ENCODE peak calls at places on chromosomes 7 and 10, in six cellular contexts. One of them, this sample, is unnamed.

GRCh38 chr10:86600296-86600695 is 54.1 kb upstream of the OPN4 start:
- DNase-seq in HT-29: no peak
- DNase-seq in endothelial cell: no peak
- DNase-seq in left colon: no peak
- DNase-seq in activated naive CD4-positive, alpha-beta T cell treated with anti-CD3 and anti-CD28 coated beads, Interleukin-2, amount 10 ng/mL, durations not matched to agents 7 days and 5 days: no peak
- DNase-seq in left cardiac atrium: no peak
- DNase-seq in this sample: no peak

GRCh38 chr7:94969434-94970084 is 62.2 kb downstream of the PPP1R9A start:
- DNase-seq in HT-29: no peak
- DNase-seq in endothelial cell: no peak
- DNase-seq in left colon: no peak
- DNase-seq in activated naive CD4-positive, alpha-beta T cell treated with anti-CD3 and anti-CD28 coated beads, Interleukin-2, amount 10 ng/mL, durations not matched to agents 7 days and 5 days: no peak
- DNase-seq in left cardiac atrium: no peak
- DNase-seq in this sample: no peak

GRCh38 chr10:78623577-78624215 is 445.1 kb upstream of the ZMIZ1 start:
- DNase-seq in HT-29: peak
- DNase-seq in endothelial cell: no peak
- DNase-seq in left colon: no peak
- DNase-seq in activated naive CD4-positive, alpha-beta T cell treated with anti-CD3 and anti-CD28 coated beads, Interleukin-2, amount 10 ng/mL, durations not matched to agents 7 days and 5 days: no peak
- DNase-seq in left cardiac atrium: no peak
- DNase-seq in this sample: no peak

GRCh38 chr10:5968037-5968680 is 9.2 kb downstream of the IL15RA start:
- DNase-seq in HT-29: no peak
- DNase-seq in endothelial cell: no peak
- DNase-seq in left colon: no peak
- DNase-seq in activated naive CD4-positive, alpha-beta T cell treated with anti-CD3 and anti-CD28 coated beads, Interleukin-2, amount 10 ng/mL, durations not matched to agents 7 days and 5 days: no peak
- DNase-seq in left cardiac atrium: no peak
- DNase-seq in this sample: no peak

GRCh38 chr7:155971180-155971770 is 159.0 kb upstream of the SHH start:
- DNase-seq in HT-29: no peak
- DNase-seq in endothelial cell: no peak
- DNase-seq in left colon: no peak
- DNase-seq in activated naive CD4-positive, alpha-beta T cell treated with anti-CD3 and anti-CD28 coated beads, Interleukin-2, amount 10 ng/mL, durations not matched to agents 7 days and 5 days: no peak
- DNase-seq in left cardiac atrium: no peak
- DNase-seq in this sample: no peak

GRCh38 chr7:24764972-24765744 is 7.9 kb upstream of the GSDME start:
- DNase-seq in HT-29: no peak
- DNase-seq in endothelial cell: no peak
- DNase-seq in left colon: no peak
- DNase-seq in activated naive CD4-positive, alpha-beta T cell treated with anti-CD3 and anti-CD28 coated beads, Interleukin-2, amount 10 ng/mL, durations not matched to agents 7 days and 5 days: no peak
- DNase-seq in left cardiac atrium: peak
- DNase-seq in this sample: no peak

GRCh38 chr10:80596391-80597257 is 58.9 kb downstream of the SH2D4B start:
- DNase-seq in HT-29: peak
- DNase-seq in endothelial cell: peak
- DNase-seq in left colon: peak
- DNase-seq in activated naive CD4-positive, alpha-beta T cell treated with anti-CD3 and anti-CD28 coated beads, Interleukin-2, amount 10 ng/mL, durations not matched to agents 7 days and 5 days: peak
- DNase-seq in left cardiac atrium: no peak
- DNase-seq in this sample: no peak

GRCh38 chr10:120711857-120712256 is 139.3 kb upstream of the WDR11 start:
- DNase-seq in HT-29: no peak
- DNase-seq in endothelial cell: no peak
- DNase-seq in left colon: no peak
- DNase-seq in activated naive CD4-positive, alpha-beta T cell treated with anti-CD3 and anti-CD28 coated beads, Interleukin-2, amount 10 ng/mL, durations not matched to agents 7 days and 5 days: no peak
- DNase-seq in left cardiac atrium: no peak
- DNase-seq in this sample: no peak

GRCh38 chr10:130567436-130567835 is 431.2 kb downstream of the GLRX3 start:
- DNase-seq in HT-29: no peak
- DNase-seq in endothelial cell: no peak
- DNase-seq in left colon: no peak
- DNase-seq in activated naive CD4-positive, alpha-beta T cell treated with anti-CD3 and anti-CD28 coated beads, Interleukin-2, amount 10 ng/mL, durations not matched to agents 7 days and 5 days: no peak
- DNase-seq in left cardiac atrium: no peak
- DNase-seq in this sample: no peak

GRCh38 chr7:92813390-92814024 is 22.9 kb downstream of the CDK6 start:
- DNase-seq in HT-29: no peak
- DNase-seq in endothelial cell: no peak
- DNase-seq in left colon: no peak
- DNase-seq in activated naive CD4-positive, alpha-beta T cell treated with anti-CD3 and anti-CD28 coated beads, Interleukin-2, amount 10 ng/mL, durations not matched to agents 7 days and 5 days: peak
- DNase-seq in left cardiac atrium: no peak
- DNase-seq in this sample: no peak